ENCODE peak calls at places on chromosome 7, in four cellular contexts. Y is tibial artery, J is heart right ventricle, N is upper lobe of left lung. I is an unnamed sample.

GRCh38 chr7:3370068-3370704 is 69.1 kb downstream of the SDK1 start:
- DNase-seq in N (no peak), J (no peak), Y (no peak), I (no peak)

GRCh38 chr7:158585721-158586498 is 1.7 kb downstream of the PTPRN2 start:
- DNase-seq in N (no peak), Y (no peak), J (no peak), I (no peak)

GRCh38 chr7:115332691-115333090 is 410.8 kb downstream of the MDFIC start:
- DNase-seq in J (no peak), N (no peak), Y (no peak), I (no peak)

GRCh38 chr7:462173-463103 is 57.2 kb downstream of the PDGFA start:
- DNase-seq in Y (no peak), N (peak; percentile 82), J (no peak), I (no peak)

GRCh38 chr7:155447603-155448002 is 10.3 kb upstream of the EN2 start:
- DNase-seq in J (no peak), Y (no peak), N (no peak), I (no peak)

GRCh38 chr7:94042381-94042780 is 38.2 kb upstream of the BET1 start:
- DNase-seq in N (no peak), J (no peak), Y (no peak), I (no peak)

GRCh38 chr7:123367508-123368122 is 166.8 kb downstream of the IQUB start:
- DNase-seq in Y (no peak), J (no peak), N (no peak), I (no peak)

GRCh38 chr7:1197997-1198632 is 34.6 kb upstream of the UNCX start:
- DNase-seq in N (peak; percentile 51), Y (no peak), J (no peak), I (no peak)

GRCh38 chr7:17682586-17682985 is 257.7 kb downstream of the SNX13 start:
- DNase-seq in J (no peak), N (no peak), Y (no peak), I (no peak)

GRCh38 chr7:123030631-123031030 is 35.1 kb upstream of the TAS2R16 start:
- DNase-seq in N (no peak), Y (no peak), J (no peak), I (no peak)

GRCh38 chr7:102425639-102426267 is 7.6 kb upstream of the ORAI2 start:
- DNase-seq in Y (peak; percentile 75), J (peak; percentile 45), N (peak; percentile 84), I (no peak)

GRCh38 chr7:11373546-11374142 is 400.0 kb downstream of the PHF14 start:
- DNase-seq in N (no peak), Y (no peak), J (no peak), I (no peak)
- TF ChIP-seq CTCF in N (peak; percentile 26), Y (peak; percentile 4), J (peak; percentile 26), I (no peak)

DNA sequence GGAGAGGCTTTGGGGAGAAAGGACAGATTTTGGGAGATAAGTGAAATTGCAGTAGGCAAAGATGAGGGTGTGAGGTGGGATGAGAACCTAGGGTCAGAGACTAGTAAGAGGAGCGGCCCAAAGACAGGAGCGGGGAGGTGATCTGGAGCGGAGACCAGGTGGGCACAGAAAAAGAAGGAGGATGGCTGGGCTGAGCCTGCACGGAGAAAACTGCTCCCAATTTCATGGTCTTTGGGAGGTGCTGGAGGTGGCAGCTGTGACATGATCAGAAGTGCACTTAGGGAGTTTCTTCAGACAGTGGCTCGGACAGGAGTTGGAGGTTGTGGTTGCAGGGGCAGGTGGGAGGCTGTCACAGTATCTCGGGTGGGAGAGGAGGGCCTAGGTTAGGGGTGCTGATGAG is 232.8 kb downstream of the SKAP2 start:
- DNase-seq in J (no peak), Y (no peak), N (no peak), I (no peak)
- H3K27me3 ChIP-seq in J (no peaks in the 10 kb centered on the region), Y (no peaks in the 10 kb centered on the region), N (no peaks in the 10 kb centered on the region), I (no peaks in the 10 kb centered on the region)

GRCh38 chr7:40836218-40836617 is 701.4 kb downstream of the SUGCT start:
- DNase-seq in Y (no peak), J (no peak), N (no peak), I (no peak)
- H3K4me1 ChIP-seq in Y (no peaks in the 10 kb centered on the region), J (no peaks in the 10 kb centered on the region), N (no peaks in the 10 kb centered on the region), I (no peaks in the 10 kb centered on the region)

DNA sequence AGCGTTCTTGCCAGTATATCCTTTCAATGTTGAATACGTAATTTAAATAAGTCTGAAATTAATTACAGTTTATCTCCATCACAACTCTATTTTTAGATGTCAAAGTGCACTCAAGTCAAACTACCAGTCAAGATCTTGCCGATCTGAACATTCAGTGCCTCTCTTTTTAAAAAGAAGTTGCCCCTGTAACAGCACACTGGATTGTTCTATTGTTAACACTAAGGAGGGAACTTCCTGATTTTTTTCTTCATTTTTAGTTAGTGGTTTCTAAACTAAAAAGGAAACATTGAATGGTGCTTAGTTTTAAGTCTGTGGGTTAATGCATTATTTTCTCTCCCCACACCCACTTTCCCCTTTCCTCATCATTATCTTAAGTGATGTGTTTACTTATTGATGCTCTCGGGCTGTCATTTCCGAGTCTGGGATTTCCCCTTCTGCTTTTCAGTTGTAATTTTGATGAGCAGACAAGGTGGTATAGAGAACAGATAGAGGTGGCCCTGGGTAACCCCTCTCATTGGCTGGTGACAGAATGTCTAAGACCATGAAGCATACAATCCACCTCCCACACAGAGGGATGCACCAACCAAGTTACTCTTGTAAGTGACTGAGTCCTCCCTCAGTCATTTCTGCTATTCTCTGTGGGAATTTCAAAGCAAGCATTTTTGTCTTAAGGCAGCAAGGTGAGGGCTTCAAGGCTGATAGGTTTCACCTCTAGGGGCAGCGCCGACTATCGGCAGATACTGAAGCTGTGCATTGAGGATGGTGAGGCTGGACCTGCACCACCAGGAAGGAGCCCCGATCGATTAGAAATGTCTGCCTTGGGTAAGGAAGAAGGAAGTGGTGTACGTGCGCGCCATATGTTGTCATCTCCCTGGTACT is 49.4 kb downstream of the CHN2 start:
- DNase-seq in Y (no peak), J (no peak), N (no peak), I (no peak)
- TF ChIP-seq CTCF in Y (no peak), J (no peak), N (no peak), I (no peak)

DNA sequence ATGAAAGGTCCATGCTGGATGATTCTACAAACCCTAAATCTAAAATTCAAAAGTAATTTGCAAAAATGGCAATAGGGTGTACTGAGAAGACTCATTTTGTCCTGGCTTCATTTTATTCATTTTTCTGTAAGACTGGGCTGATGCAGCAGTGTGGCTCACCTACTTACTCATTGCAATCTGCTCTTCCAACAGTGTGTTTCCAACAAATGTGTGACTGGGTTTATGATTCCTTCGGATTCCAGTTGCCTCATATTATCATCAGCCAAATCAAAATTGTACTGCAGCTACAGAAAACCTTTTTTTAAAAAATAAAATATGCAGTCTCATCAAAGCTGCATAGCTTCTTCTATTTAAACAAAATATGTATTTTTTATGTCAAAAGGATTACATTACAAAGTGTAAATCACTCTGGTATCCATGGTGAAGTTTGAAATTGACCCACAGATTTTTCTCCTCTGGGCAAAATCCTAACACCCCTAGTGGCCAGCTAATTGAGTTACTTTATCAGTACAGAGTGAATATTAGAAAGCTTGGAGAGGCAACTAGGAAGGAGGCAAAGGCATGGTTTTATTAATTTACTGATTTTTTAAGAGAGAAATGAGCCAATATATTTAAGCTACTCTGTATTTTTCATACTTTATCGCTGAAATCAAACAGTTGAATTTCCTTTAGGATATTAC is 390.3 kb downstream of the MAGI2 start:
- DNase-seq in J (no peak), Y (no peak), N (no peak), I (no peak)
- H3K27me3 ChIP-seq in J (no peaks in the 10 kb centered on the region), Y (no peaks in the 10 kb centered on the region), N (no peaks in the 10 kb centered on the region), I (no peaks in the 10 kb centered on the region)

DNA sequence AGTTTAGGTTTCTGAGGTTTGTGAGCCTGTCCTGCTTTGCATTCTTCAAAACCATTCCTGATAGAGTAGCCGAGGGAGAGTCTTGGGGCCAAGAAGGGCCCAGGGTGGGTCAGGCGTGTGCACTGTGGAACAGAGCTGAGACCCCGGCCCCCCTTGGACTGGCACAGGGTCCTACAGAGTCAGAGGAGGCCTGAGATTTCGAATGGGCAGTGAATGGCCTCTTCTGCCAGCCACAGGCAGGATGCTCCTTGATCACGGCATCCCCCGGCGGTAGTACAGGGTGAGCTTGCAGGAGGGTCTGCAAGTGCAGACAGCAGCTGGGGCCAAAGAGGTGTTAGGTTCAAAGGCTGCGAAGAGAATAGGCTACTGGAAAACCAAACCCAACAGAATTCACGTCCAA is 4.6 kb downstream of the TRIM56 start:
- DNase-seq in J (no peak), N (no peak), Y (no peak), I (no peak)
- H3K4me1 ChIP-seq in J (peaks cover 31% of the 10 kb centered on the region), N (peaks cover 33% of the 10 kb centered on the region), Y (peaks cover 48% of the 10 kb centered on the region), I (peaks cover 17% of the 10 kb centered on the region)